ENCODE peak calls at places on chromosomes 7 and 10, in four cellular contexts. L is PC-3, X is mesenchymal stem cell, N is astrocyte. B is an unnamed sample.

GRCh38 chr7:5997210-5997808 is 11.5 kb downstream of the PMS2 start:
- DNase-seq in L (peak), X (peak), N (peak), B (peak)

GRCh38 chr10:78696791-78697420 is 371.9 kb upstream of the ZMIZ1 start:
- DNase-seq in L (no peak), X (no peak), N (no peak), B (no peak)

GRCh38 chr10:15419279-15419874 is 48.3 kb upstream of the FAM171A1 start:
- DNase-seq in L (peak), X (peak), N (peak), B (peak)

GRCh38 chr10:5319863-5320262 is 44.9 kb upstream of the UCN3 start:
- DNase-seq in L (no peak), X (no peak), N (no peak), B (no peak)

GRCh38 chr10:63491558-63492316 is 26.0 kb upstream of the JMJD1C start:
- DNase-seq in L (peak), X (peak), N (peak), B (peak)

GRCh38 chr7:42426163-42426562 is 189.2 kb upstream of the GLI3 start:
- DNase-seq in L (peak), X (no peak), N (peak), B (no peak)

GRCh38 chr10:110067960-110068770 is 60.4 kb downstream of the ADD3 start:
- DNase-seq in L (no peak), X (no peak), N (no peak), B (peak)

GRCh38 chr10:93777092-93777491 is 19.4 kb downstream of the LGI1 start:
- DNase-seq in L (no peak), X (no peak), N (no peak), B (no peak)

GRCh38 chr7:43591551-43592180 is 8.8 kb downstream of the STK17A start:
- DNase-seq in L (peak), X (peak), N (peak), B (peak)

GRCh38 chr10:8912108-8912507 is 857.6 kb downstream of the GATA3 start:
- DNase-seq in L (no peak), X (no peak), N (no peak), B (no peak)

GRCh38 chr10:14665865-14666857 is 108.5 kb downstream of the FAM107B start:
- DNase-seq in L (no peak), X (no peak), N (no peak), B (no peak)

GRCh38 chr10:34824870-34825269 is 9.8 kb upstream of the PARD3 start:
- DNase-seq in L (peak), X (no peak), N (no peak), B (no peak)

GRCh38 chr10:45355494-45355893 is 18.5 kb upstream of the ALOX5 start:
- DNase-seq in L (no peak), X (no peak), N (no peak), B (no peak)

GRCh38 chr10:71263376-71263775 is 51.0 kb downstream of the UNC5B start:
- DNase-seq in L (no peak), X (no peak), N (peak), B (no peak)

GRCh38 chr10:33345236-33345635 is 10.8 kb upstream of the NRP1 start:
- DNase-seq in L (no peak), X (no peak), N (no peak), B (no peak)

GRCh38 chr10:79046991-79047874 is 21.5 kb upstream of the ZMIZ1 start:
- DNase-seq in L (no peak), X (no peak), N (no peak), B (no peak)

GRCh38 chr7:158955932-158956804 is 99.8 kb downstream of the DYNC2I1 start:
- DNase-seq in L (no peak), X (peak), N (no peak), B (no peak)

GRCh38 chr7:121940907-121941306 is 67.9 kb downstream of the PTPRZ1 start:
- DNase-seq in L (no peak), X (no peak), N (no peak), B (no peak)

GRCh38 chr10:49274886-49275285 is 24.1 kb upstream of the C10orf71 start:
- DNase-seq in L (no peak), X (no peak), N (no peak), B (no peak)

GRCh38 chr7:153567426-153567825 is 484.8 kb upstream of the DPP6 start:
- DNase-seq in L (no peak), X (no peak), N (no peak), B (no peak)

GRCh38 chr7:41046221-41046761 is 656.6 kb downstream of the INHBA start:
- DNase-seq in L (peak), X (peak), N (peak), B (peak)

GRCh38 chr7:17633099-17633498 is 307.2 kb downstream of the SNX13 start:
- DNase-seq in L (peak), X (peak), N (peak), B (peak)

GRCh38 chr7:33444501-33444900 is 315.1 kb downstream of the BBS9 start:
- DNase-seq in L (no peak), X (peak), N (no peak), B (peak)

GRCh38 chr7:37882086-37882485 is 33.7 kb downstream of the NME8 start:
- DNase-seq in L (no peak), X (no peak), N (no peak), B (no peak)
- H3K9ac ChIP-seq in L (no peak), X (no peak), N (no peak), B (no peak)

GRCh38 chr7:142445019-142445686 is 187.3 kb upstream of the PRSS58 start:
- DNase-seq in L (peak), X (no peak), N (no peak), B (no peak)
- H3K9ac ChIP-seq in L (no peak), X (no peak), N (no peak), B (no peak)

GRCh38 chr10:132305654-132306340 is 2.0 kb downstream of the STK32C start:
- DNase-seq in L (no peak), X (no peak), N (no peak), B (no peak)

GRCh38 chr10:132308588-132309451 is 1.1 kb upstream of the STK32C start:
- DNase-seq in L (no peak), X (no peak), N (no peak), B (peak)

GRCh38 chr10:132307823-132308587 is at the start of gene STK32C:
- DNase-seq in L (peak), X (peak), N (peak), B (peak)

GRCh38 chr10:132306341-132306685 is 1.4 kb downstream of the STK32C start:
- DNase-seq in L (no peak), X (no peak), N (no peak), B (no peak)

GRCh38 chr10:132306951-132307751 is 599 bp downstream of the STK32C start:
- DNase-seq in L (peak), X (peak), N (no peak), B (no peak)
- H3K9ac ChIP-seq in L (peak), X (peak), N (no peak), B (peak)

DNA sequence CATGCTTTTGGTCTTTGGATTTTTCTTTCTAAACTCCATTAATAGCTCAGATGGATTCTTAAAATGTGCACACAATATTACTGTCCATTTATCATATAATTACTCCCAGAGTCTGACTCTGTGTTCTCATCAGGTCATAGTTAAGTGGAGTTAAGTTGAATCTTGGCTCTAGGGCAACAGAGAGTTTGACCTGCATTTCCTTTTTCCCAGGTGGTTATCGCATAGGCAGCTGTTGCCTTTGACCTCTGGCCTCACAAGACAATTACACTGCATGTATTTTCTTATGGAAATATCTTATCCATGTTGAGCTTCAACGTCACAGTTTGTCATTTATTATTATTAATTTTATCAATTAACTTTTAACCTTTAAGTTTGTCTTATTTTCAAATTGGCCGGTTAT is 237.5 kb upstream of the HGF start:
- DNase-seq in L (no peak), X (no peak), N (no peak), B (no peak)
- H3K9ac ChIP-seq in L (no peak), X (no peak), N (no peak), B (no peak)

DNA sequence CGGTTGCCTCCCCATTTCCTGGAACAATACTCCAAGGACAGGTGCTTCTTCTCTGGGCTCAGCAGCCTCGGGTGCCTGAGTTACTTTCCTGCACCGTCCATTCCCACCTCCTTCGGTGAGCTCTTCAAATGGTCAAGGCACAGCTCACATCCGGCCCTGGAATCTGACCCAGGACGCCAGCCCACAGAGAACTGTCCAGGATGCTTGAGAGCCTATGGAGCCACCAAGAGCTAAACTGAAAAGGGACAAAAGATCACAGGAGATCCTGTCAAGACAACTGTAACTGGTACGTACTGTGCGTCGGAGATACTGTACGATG is 72.5 kb downstream of the CTBP2 start:
- DNase-seq in L (no peak), X (no peak), N (no peak), B (no peak)
- H3K9ac ChIP-seq in L (no peak), X (no peak), N (no peak), B (no peak)

GRCh38 chr7:131897790-131898165 is 341.4 kb upstream of the PODXL start:
- DNase-seq in L (no peak), X (no peak), N (no peak), B (no peak)

GRCh38 chr7:131898418-131898817 is 342.0 kb upstream of the PODXL start:
- DNase-seq in L (peak), X (no peak), N (peak), B (no peak)

GRCh38 chr7:131895541-131896173 is 339.2 kb upstream of the PODXL start:
- DNase-seq in L (peak), X (peak), N (peak), B (peak)

GRCh38 chr7:131896189-131896855 is 339.9 kb upstream of the PODXL start:
- DNase-seq in L (no peak), X (no peak), N (no peak), B (no peak)

DNA sequence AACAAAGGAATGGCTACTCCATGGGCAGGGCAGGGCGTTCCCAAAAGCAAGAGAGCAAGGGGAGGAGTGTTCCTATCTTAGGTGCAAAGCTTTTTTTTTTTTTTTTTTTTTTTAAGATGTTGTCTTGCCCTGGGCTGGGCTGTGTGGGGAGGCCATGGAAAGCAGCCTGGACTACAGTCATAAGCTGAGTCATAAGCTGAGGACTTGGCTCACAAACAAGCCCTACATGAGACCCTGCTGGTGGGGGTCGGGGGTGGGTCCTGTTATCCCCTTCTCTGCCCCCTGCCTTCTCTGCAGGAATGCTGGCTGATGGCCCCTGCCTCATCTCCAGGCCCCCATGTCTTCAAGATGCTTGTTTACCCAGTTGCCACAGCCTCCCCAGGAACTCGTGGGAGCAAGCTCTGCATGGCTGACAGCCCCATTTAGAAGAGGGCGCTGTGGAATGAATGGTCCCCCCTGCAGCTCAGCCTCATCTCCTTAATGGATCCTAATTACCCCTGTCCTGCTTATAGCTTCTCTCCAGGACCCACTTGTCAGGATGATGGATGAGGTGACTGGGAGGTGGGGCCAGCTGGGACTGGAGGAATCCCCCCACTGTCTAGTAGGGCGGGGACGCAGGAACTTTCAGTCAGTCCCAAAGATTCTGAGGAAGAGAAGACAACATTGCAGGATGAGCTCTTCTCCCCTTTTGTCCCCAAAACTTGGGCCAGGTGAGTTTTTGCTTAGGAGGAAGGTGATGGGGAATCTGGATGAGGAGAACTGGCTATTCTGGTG is 340.8 kb upstream of the PODXL start:
- DNase-seq in L (peak), X (peak), N (peak), B (peak)
- H3K9ac ChIP-seq in L (peak), X (peak), N (peak), B (no peak)

DNA sequence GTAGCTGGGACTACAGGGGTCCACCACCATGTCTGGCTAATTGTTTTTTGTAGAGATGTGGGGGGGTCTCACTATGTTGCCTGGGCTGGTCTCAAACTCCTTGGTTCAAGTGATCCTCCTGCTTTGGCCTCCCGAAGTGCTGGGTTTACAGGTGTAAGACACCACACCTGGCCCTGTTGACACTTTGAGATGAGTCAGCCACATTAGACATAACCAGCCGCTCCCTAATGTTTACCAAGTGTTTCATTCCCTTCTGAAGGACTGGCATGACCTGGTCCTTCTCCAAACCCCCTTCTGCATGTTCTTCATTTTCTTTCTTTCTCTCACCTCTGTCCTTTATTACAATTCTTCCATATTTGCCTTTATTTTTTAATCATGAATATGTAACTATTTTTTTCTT is 67.8 kb downstream of the TAF3 start:
- DNase-seq in L (peak), X (no peak), N (no peak), B (no peak)
- H3K9ac ChIP-seq in L (no peak), X (no peak), N (no peak), B (no peak)